ENCODE peak calls at places on chromosome 12, in ten cellular contexts. F is pancreas; I is A549; K is CD4-positive, alpha-beta memory T cell; C is ovary; L is upper lobe of right lung; S is astrocyte; Y is mammary epithelial cell; U is fibroblast of lung; A is left lung. P is an unnamed sample.

GRCh38 chr12:40907115-40907521 is 214.9 kb downstream of the CNTN1 start:
- DNase-seq in F (no peak), I (peak; percentile 24), K (no peak), C (no peak), L (no peak), S (peak; percentile 36), Y (peak; percentile 91), U (peak; percentile 46), A (no peak), P (no peak)

GRCh38 chr12:98578821-98579220 is 14.7 kb upstream of the SLC25A3 start:
- DNase-seq in F (no peak), I (no peak), K (no peak), C (no peak), L (no peak), S (peak; percentile 23), Y (peak; percentile 62), U (peak; percentile 31), A (no peak), P (no peak)

GRCh38 chr12:26728205-26729050 is 104.6 kb downstream of the ITPR2 start:
- DNase-seq in F (no peak), I (no peak), K (no peak), C (no peak), L (no peak), S (no peak), Y (no peak), U (peak; percentile 27), A (no peak), P (no peak)

GRCh38 chr12:94145231-94145979 is 3.0 kb upstream of the PLXNC1 start:
- DNase-seq in F (no peak), I (no peak), K (no peak), C (peak; percentile 51), L (no peak), S (peak; percentile 19), Y (no peak), U (peak; percentile 29), A (no peak), P (no peak)

GRCh38 chr12:81329088-81329487 is 251.2 kb downstream of the ACSS3 start:
- DNase-seq in F (no peak), I (no peak), K (no peak), C (no peak), L (no peak), S (peak; percentile 2), Y (peak; percentile 37), U (peak; percentile 14), A (no peak), P (no peak)

GRCh38 chr12:83136421-83136820 is 449.7 kb downstream of the TMTC2 start:
- DNase-seq in F (no peak), I (no peak), K (no peak), C (no peak), L (no peak), S (no peak), Y (no peak), U (no peak), A (no peak), P (no peak)

GRCh38 chr12:59811991-59812390 is 216.2 kb downstream of the SLC16A7 start:
- DNase-seq in F (no peak), I (no peak), K (no peak), C (no peak), L (no peak), S (no peak), Y (no peak), U (no peak), A (no peak), P (no peak)

GRCh38 chr12:26798013-26798412 is 35.0 kb downstream of the ITPR2 start:
- DNase-seq in F (no peak), I (no peak), K (no peak), C (no peak), L (no peak), S (peak; percentile 74), Y (peak; percentile 63), U (peak; percentile 75), A (no peak), P (no peak)

GRCh38 chr12:111687255-111687654 is 1.4 kb downstream of the ACAD10 start:
- DNase-seq in F (no peak), I (peak; percentile 27), K (peak; percentile 2), C (no peak), L (no peak), S (no peak), Y (no peak), U (no peak), A (no peak), P (no peak)

GRCh38 chr12:90216815-90217214 is 508.2 kb upstream of the ATP2B1 start:
- DNase-seq in F (no peak), I (no peak), K (no peak), C (no peak), L (no peak), S (peak; percentile 66), Y (peak; percentile 29), U (peak; percentile 70), A (no peak), P (no peak)

GRCh38 chr12:98438826-98439225 is 76.6 kb upstream of the TMPO start:
- DNase-seq in F (no peak), I (no peak), K (no peak), C (no peak), L (no peak), S (no peak), Y (no peak), U (no peak), A (no peak), P (no peak)

GRCh38 chr12:131511391-131511802 is 199.5 kb upstream of the SFSWAP start:
- DNase-seq in F (no peak), I (no peak), K (peak; percentile 62), C (no peak), L (no peak), S (peak; percentile 2), Y (peak; percentile 9), U (peak; percentile 24), A (no peak), P (peak; percentile 50)

GRCh38 chr12:10235761-10236631 is 23.3 kb downstream of the GABARAPL1 start:
- DNase-seq in F (peak; percentile 31), I (peak; percentile 38), K (peak; percentile 30), C (peak; percentile 52), L (no peak), S (no peak), Y (no peak), U (peak; percentile 25), A (no peak), P (peak; percentile 46)

GRCh38 chr12:123141615-123142517 is 9.0 kb downstream of the PITPNM2 start:
- DNase-seq in F (peak; percentile 61), I (no peak), K (no peak), C (peak; percentile 80), L (no peak), S (peak; percentile 90), Y (peak; percentile 44), U (peak; percentile 91), A (peak; percentile 72), P (no peak)

GRCh38 chr12:65741662-65742480 is 82.4 kb upstream of the HMGA2 start:
- DNase-seq in F (no peak), I (peak; percentile 38), K (no peak), C (peak; percentile 50), L (no peak), S (peak; percentile 42), Y (no peak), U (peak; percentile 59), A (no peak), P (peak; percentile 4)
- H3K4me3 ChIP-seq in F (peak overlapping the region; percentile 67), I (peak overlapping the region; percentile 90), K (no peak overlapping the region), C (peak overlapping the region; percentile 52), L (peak overlapping the region; percentile 50), S (peak overlapping the region; percentile 80), Y (peak overlapping the region; percentile 77), U (peak overlapping the region; percentile 67), A (peak overlapping the region; percentile 47), P (peak overlapping the region; percentile 33)

DNA sequence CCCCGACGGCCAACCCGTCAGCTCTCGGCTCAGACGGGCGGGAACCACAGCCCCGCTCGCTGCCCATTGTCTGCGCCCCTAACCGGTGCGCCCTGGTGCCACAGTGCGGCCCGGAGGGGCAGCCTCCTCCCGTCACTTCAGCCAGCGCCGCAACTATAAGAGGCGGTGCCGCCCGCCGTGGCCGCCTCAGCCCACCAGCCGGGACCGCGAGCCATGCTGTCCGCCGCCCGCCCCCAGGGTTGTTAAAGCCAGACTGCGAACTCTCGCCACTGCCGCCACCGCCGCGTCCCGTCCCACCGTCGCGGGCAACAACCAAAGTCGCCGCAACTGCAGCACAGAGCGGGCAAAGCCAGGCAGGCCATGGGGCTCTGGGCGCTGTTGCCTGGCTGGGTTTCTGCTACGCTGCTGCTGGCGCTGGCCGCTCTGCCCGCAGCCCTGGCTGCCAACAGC is at the start of gene WNT1:
- DNase-seq in F (no peak), I (no peak), K (no peak), C (no peak), L (no peak), S (no peak), Y (no peak), U (no peak), A (no peak), P (no peak)
- H3K4me1 ChIP-seq in F (peaks cover 12% of the 10 kb centered on the region), I (peaks cover 16% of the 10 kb centered on the region), K (peaks cover 47% of the 10 kb centered on the region), C (peaks cover 11% of the 10 kb centered on the region), L (peaks cover 44% of the 10 kb centered on the region), S (peaks cover 50% of the 10 kb centered on the region), Y (peaks cover 34% of the 10 kb centered on the region), U (peaks cover 2% of the 10 kb centered on the region), A (peaks cover 44% of the 10 kb centered on the region), P (peaks cover 44% of the 10 kb centered on the region)

DNA sequence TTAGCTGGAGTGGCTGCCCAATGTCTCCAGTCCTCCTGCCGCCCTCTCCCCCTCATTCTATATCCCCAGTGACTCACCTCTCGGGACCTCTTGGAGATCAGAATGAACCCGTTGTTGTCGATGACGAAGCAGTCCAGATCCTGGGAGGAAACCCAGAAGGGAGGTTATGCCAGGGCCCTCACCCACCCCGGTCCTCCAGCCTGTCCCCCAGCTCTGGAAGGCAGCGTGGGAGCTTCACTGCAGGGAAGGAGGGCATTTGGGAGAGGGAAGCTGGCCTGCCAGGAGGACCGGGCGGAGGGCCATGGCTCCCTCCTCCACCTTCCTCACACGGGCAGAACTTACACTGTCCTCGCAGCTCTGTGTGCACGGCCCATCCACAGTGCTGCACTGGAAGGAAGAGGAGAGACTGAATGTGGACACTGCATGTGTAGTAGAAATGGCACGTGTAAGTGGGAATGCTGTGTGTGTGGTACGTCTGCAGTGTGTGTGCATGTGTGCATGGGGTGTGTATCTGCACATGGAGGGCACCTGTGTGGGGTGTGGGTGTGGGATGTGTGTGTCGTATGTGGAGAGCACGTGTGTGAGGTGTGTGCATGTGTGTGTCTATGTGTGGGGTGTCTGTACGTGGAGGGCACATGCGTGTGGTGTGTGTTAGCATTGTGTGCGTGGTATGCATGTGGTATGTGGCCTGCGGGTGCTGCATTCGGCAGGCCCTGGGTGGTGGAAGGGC is 10.0 kb upstream of the LRTM2 start:
- DNase-seq in F (no peak), I (no peak), K (no peak), C (no peak), L (no peak), S (peak; percentile 50), Y (peak; percentile 9), U (peak; percentile 66), A (no peak), P (no peak)
- H3K4me3 ChIP-seq in F (no peak overlapping the region), I (no peak overlapping the region), K (no peak overlapping the region), C (no peak overlapping the region), L (no peak overlapping the region), S (no peak overlapping the region), Y (no peak overlapping the region), U (no peak overlapping the region), A (no peak overlapping the region), P (no peak overlapping the region)

DNA sequence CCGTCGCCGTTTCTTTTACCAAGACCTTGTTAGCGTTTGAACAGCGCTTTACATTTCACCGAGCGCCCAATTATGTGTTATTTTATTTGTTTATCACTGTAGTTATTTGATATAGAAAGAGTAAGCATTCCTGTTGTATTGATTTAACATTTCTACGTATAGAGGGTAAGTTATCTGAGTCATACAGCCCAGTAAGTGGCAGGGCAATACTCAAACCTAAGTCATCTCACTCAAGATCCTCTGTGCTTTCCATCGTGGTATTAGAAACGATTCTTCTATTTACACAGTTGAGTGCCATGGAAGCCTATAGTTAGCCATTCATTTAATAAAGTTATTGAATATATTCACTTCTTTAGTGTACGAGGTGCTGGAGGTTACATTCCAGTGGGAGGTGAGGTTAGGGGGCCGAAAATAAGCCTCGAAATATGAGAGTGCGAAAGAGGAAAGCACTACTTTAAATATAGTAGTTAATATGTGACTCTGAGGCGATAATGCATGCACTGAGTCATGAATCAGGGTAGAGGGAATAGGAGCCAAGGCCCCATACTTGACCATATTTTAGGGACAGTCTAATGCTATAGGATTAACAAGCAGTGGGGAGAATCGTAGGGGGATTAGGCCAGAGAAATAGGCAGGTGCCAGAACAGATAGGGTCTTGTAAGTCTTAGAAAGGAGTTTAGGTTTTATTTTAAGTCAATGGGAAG is 629 bp downstream of the RAD51AP1 start:
- DNase-seq in F (no peak), I (no peak), K (no peak), C (no peak), L (no peak), S (no peak), Y (peak; percentile 4), U (no peak), A (no peak), P (no peak)
- H3K4me1 ChIP-seq in F (peaks cover 13% of the 10 kb centered on the region), I (peaks cover 16% of the 10 kb centered on the region), K (peaks cover 21% of the 10 kb centered on the region), C (no peaks in the 10 kb centered on the region), L (peaks cover 16% of the 10 kb centered on the region), S (no peaks in the 10 kb centered on the region), Y (peaks cover 14% of the 10 kb centered on the region), U (peaks cover 2% of the 10 kb centered on the region), A (peaks cover 9% of the 10 kb centered on the region), P (peaks cover 7% of the 10 kb centered on the region)